ENCODE peak calls at places on chromosomes 1 and 21, in seven cellular contexts. F is activated CD4-positive, alpha-beta T cell treated with anti-CD3 and anti-CD28 coated beads for 24 hours; Z is ELR; J is Caco-2; S is left colon; A is mucosa of descending colon; D is Right ventricle myocardium inferior. G is an unnamed sample.

GRCh38 chr1:42963378-42964005 is 4.8 kb upstream of the SLC2A1 start:
- DNase-seq in F (no peak), D (no peak), A (no peak), J (no peak), S (no peak), Z (peak), G (no peak)

GRCh38 chr1:34858901-34859441 is 578 bp downstream of the SMIM12 start:
- DNase-seq in J (no peak), D (no peak), F (no peak), A (peak), S (no peak), Z (peak), G (no peak)

GRCh38 chr1:32500387-32501209 is 35.7 kb downstream of the ZBTB8B start:
- DNase-seq in A (peak), D (peak), Z (peak), S (peak), F (no peak), J (peak), G (peak)

GRCh38 chr21:34536820-34537219 is 24.8 kb upstream of the KCNE1 start:
- DNase-seq in A (no peak), J (no peak), Z (peak), F (no peak), S (no peak), D (no peak), G (no peak)

GRCh38 chr1:37476087-37476452 is 1.7 kb downstream of the ZC3H12A start:
- DNase-seq in A (no peak), D (no peak), F (no peak), J (no peak), S (peak), Z (no peak), G (no peak)

GRCh38 chr21:17250651-17251294 is 262.1 kb upstream of the CXADR start:
- DNase-seq in J (no peak), Z (no peak), S (no peak), A (no peak), F (no peak), D (no peak), G (no peak)

GRCh38 chr21:39441502-39442475 is 3.8 kb downstream of the LCA5L start:
- DNase-seq in F (peak), Z (peak), J (peak), D (no peak), S (no peak), A (no peak), G (no peak)

GRCh38 chr1:159924791-159925712 is at the start of gene TAGLN2:
- DNase-seq in S (peak), A (peak), Z (peak), D (peak), J (peak), F (peak), G (no peak)

GRCh38 chr1:66533804-66534745 is at the start of gene SGIP1:
- DNase-seq in A (peak), D (peak), F (no peak), Z (peak), S (no peak), J (no peak), G (no peak)

GRCh38 chr1:109782927-109783326 is 19.2 kb upstream of the EPS8L3 start:
- DNase-seq in D (no peak), Z (no peak), F (no peak), S (peak), J (no peak), A (peak), G (no peak)

GRCh38 chr21:16409341-16409740 is 679.6 kb downstream of the USP25 start:
- DNase-seq in Z (no peak), J (no peak), S (no peak), D (no peak), F (no peak), A (no peak), G (no peak)

GRCh38 chr1:232922475-232922874 is 27.9 kb upstream of the NTPCR start:
- DNase-seq in F (no peak), A (no peak), Z (peak), J (no peak), D (no peak), S (no peak), G (no peak)

GRCh38 chr1:230122361-230123279 is 55.6 kb downstream of the GALNT2 start:
- DNase-seq in D (no peak), J (no peak), F (no peak), A (no peak), S (no peak), Z (no peak), G (no peak)

GRCh38 chr1:156060937-156061636 is at the start of gene RAB25:
- DNase-seq in A (peak), D (no peak), J (peak), S (peak), Z (no peak), F (no peak), G (no peak)

GRCh38 chr1:81801032-81801833 is 499 bp downstream of the ADGRL2 start:
- DNase-seq in S (peak), A (peak), D (peak), F (no peak), J (peak), Z (peak), G (peak)

GRCh38 chr1:156123356-156124196 is 9.1 kb downstream of the LMNA start:
- DNase-seq in A (peak), F (peak), D (peak), Z (peak), S (peak), J (peak), G (no peak)

G was measured in NCI-H1930.